ENCODE peak calls at places on chromosomes 3 and 15, in five cellular contexts. Z, E, B, L and S are unnamed samples.

GRCh38 chr15:52178765-52179164 is 12.4 kb downstream of the GNB5 start:
- DNase-seq in B (no peak), L (no peak), E (no peak), Z (no peak), S (no peak)

GRCh38 chr15:36877294-36877693 is 223.1 kb downstream of the MEIS2 start:
- DNase-seq in L (no peak), E (no peak), B (no peak), Z (no peak), S (no peak)

GRCh38 chr15:45573961-45574629 is 13.1 kb upstream of the BLOC1S6 start:
- DNase-seq in Z (no peak), B (peak; percentile 67), L (no peak), E (no peak), S (no peak)

GRCh38 chr3:170038434-170039110 is 777 bp downstream of the GPR160 start:
- DNase-seq in B (peak; percentile 65), L (no peak), E (no peak), Z (peak; percentile 74), S (peak; percentile 72)

GRCh38 chr3:12507871-12508281 is 23.6 kb downstream of the TSEN2 start:
- DNase-seq in E (no peak), Z (no peak), L (peak; percentile 49), B (no peak), S (no peak)

GRCh38 chr15:101495334-101496197 is 6.1 kb upstream of the PCSK6 start:
- DNase-seq in Z (no peak), B (no peak), E (no peak), L (no peak), S (no peak)

GRCh38 chr3:37892917-37893595 is 31.4 kb downstream of the CTDSPL start:
- DNase-seq in Z (no peak), B (no peak), E (no peak), L (no peak), S (peak; percentile 23)

GRCh38 chr3:172622916-172623700 is 87.8 kb downstream of the NCEH1 start:
- DNase-seq in L (no peak), B (peak; percentile 65), Z (no peak), E (no peak), S (peak; percentile 68)

GRCh38 chr3:115071611-115072010 is 75.5 kb downstream of the ZBTB20 start:
- DNase-seq in Z (no peak), E (no peak), L (no peak), B (peak; percentile 26), S (no peak)

GRCh38 chr15:90463381-90463780 is 66.3 kb upstream of the CRTC3 start:
- DNase-seq in E (no peak), L (peak; percentile 17), Z (no peak), B (no peak), S (no peak)

GRCh38 chr3:102235679-102236078 is 199.1 kb upstream of the ZPLD1 start:
- DNase-seq in Z (no peak), L (no peak), B (peak; percentile 81), E (no peak), S (peak; percentile 1)

GRCh38 chr3:61530355-61530754 is 31.0 kb upstream of the PTPRG start:
- DNase-seq in L (no peak), Z (no peak), E (no peak), B (peak; percentile 61), S (peak; percentile 58)

GRCh38 chr3:150218841-150219240 is 189.3 kb upstream of the TSC22D2 start:
- DNase-seq in Z (no peak), B (no peak), E (no peak), L (no peak), S (no peak)

GRCh38 chr15:59662260-59662659 is 4.9 kb upstream of the GTF2A2 start:
- DNase-seq in E (no peak), Z (no peak), B (no peak), L (no peak), S (no peak)

GRCh38 chr3:52693071-52693470 is 7.2 kb downstream of the GNL3 start:
- DNase-seq in Z (no peak), L (no peak), B (no peak), E (no peak), S (no peak)

GRCh38 chr3:130950641-130951040 is 56.8 kb downstream of the ATP2C1 start:
- DNase-seq in L (no peak), E (no peak), Z (no peak), B (no peak), S (no peak)

GRCh38 chr15:45276851-45277250 is 24.8 kb downstream of the SLC28A2 start:
- DNase-seq in B (peak; percentile 65), E (no peak), L (no peak), Z (no peak), S (peak; percentile 7)

GRCh38 chr3:49461443-49462171 is 8.5 kb upstream of the DAG1 start:
- DNase-seq in E (no peak), B (peak; percentile 70), L (no peak), Z (no peak), S (no peak)

GRCh38 chr15:78739206-78739605 is 72.1 kb downstream of the ADAMTS7 start:
- DNase-seq in B (no peak), E (no peak), Z (no peak), L (no peak), S (no peak)

GRCh38 chr15:89101302-89102191 is 13.3 kb downstream of the ABHD2 start:
- DNase-seq in Z (no peak), E (no peak), B (no peak), L (peak; percentile 45), S (peak; percentile 19)

GRCh38 chr3:15899438-15899837 is 101.7 kb upstream of the ANKRD28 start:
- DNase-seq in L (peak; percentile 20), Z (no peak), B (peak; percentile 36), E (peak; percentile 2), S (no peak)

GRCh38 chr15:47756872-47757271 is 39.6 kb downstream of the SEMA6D start:
- DNase-seq in B (peak; percentile 54), Z (no peak), L (no peak), E (no peak), S (no peak)

GRCh38 chr3:175606650-175607318 is 747.6 kb downstream of the NAALADL2 start:
- DNase-seq in B (peak; percentile 18), Z (no peak), L (no peak), E (no peak), S (peak; percentile 62)

GRCh38 chr3:174775603-174776002 is 83.5 kb upstream of the NAALADL2 start:
- DNase-seq in B (no peak), Z (no peak), E (no peak), L (no peak), S (no peak)

GRCh38 chr15:98657721-98658120 is 9.4 kb downstream of the IGF1R start:
- DNase-seq in L (no peak), B (peak; percentile 33), Z (no peak), E (peak; percentile 10), S (no peak)

GRCh38 chr3:69378112-69378799 is 7.6 kb downstream of the FRMD4B start:
- DNase-seq in E (no peak), Z (no peak), B (no peak), L (no peak), S (no peak)

GRCh38 chr3:108223928-108224327 is 1.7 kb upstream of the IFT57 start:
- DNase-seq in B (peak; percentile 45), L (no peak), Z (peak; percentile 68), E (no peak), S (no peak)

GRCh38 chr3:16140116-16140893 is 34.2 kb upstream of the GALNT15 start:
- DNase-seq in B (no peak), L (peak; percentile 19), E (no peak), Z (no peak), S (no peak)